ENCODE peak calls at places on chromosome 20, in eight cellular contexts. X is hepatocyte, F is neural progenitor cell, P is GM23248, Q is GM23338, Y is MM.1S, Z is SK-N-SH, M is HCT116. J is an unnamed sample.

GRCh38 chr20:23062632-23063031 is 13.2 kb upstream of the THBD start:
- DNase-seq in X (no peak), F (no peak), P (no peak), Q (no peak), Y (no peak), Z (no peak), M (no peak), J (no peak)

GRCh38 chr20:4795394-4795793 is 73.7 kb downstream of the PRND start:
- DNase-seq in X (no peak), F (no peak), P (peak), Q (peak), Y (no peak), Z (no peak), M (peak), J (no peak)

GRCh38 chr20:15708984-15709598 is 864.2 kb downstream of the KIF16B start:
- DNase-seq in X (peak), F (peak), P (peak), Q (peak), Y (peak), Z (peak), M (no peak), J (peak)

GRCh38 chr20:1819311-1820136 is 75.7 kb upstream of the SIRPA start:
- DNase-seq in X (no peak), F (no peak), P (no peak), Q (peak), Y (no peak), Z (no peak), M (no peak), J (no peak)

GRCh38 chr20:61433816-61434215 is 181.8 kb downstream of the CDH4 start:
- DNase-seq in X (no peak), F (no peak), P (no peak), Q (no peak), Y (no peak), Z (no peak), M (no peak), J (no peak)

GRCh38 chr20:58623579-58624473 is 27.3 kb upstream of the STX16 start:
- DNase-seq in X (peak), F (no peak), P (peak), Q (no peak), Y (no peak), Z (peak), M (peak), J (no peak)

GRCh38 chr20:34472246-34472925 is 43.8 kb upstream of the DYNLRB1 start:
- DNase-seq in X (peak), F (no peak), P (peak), Q (no peak), Y (peak), Z (no peak), M (peak), J (no peak)

GRCh38 chr20:63216849-63217471 is 1.0 kb upstream of the YTHDF1 start:
- DNase-seq in X (no peak), F (peak), P (no peak), Q (peak), Y (no peak), Z (no peak), M (no peak), J (no peak)

GRCh38 chr20:9919271-9920014 is 80.6 kb upstream of the PAK5 start:
- DNase-seq in X (no peak), F (no peak), P (no peak), Q (no peak), Y (peak), Z (no peak), M (no peak), J (no peak)

GRCh38 chr20:57409672-57410397 is 18.6 kb downstream of the RBM38 start:
- DNase-seq in X (no peak), F (no peak), P (no peak), Q (no peak), Y (no peak), Z (no peak), M (no peak), J (no peak)

GRCh38 chr20:19583532-19584175 is 174.4 kb upstream of the RIN2 start:
- DNase-seq in X (peak), F (peak), P (peak), Q (peak), Y (peak), Z (peak), M (peak), J (peak)

DNA sequence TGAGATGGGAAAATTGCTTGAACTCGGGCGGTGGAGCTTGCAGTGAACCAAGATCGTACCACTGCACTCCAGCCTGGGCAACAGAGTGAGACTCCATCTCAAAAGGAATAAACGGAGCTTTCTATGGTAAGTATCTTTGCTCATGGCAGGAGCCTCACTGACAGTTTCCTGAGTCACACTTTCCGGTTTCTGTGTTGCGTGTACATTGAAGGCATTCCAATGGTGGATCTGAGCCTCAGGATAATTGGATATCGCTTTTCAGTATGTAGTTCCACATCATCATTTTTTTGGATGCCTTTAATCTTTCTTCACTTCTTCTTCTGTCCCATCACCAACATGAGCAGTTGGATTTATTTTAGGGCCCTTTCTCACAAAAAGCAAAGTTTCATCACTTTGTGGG is 28.6 kb upstream of the GTSF1L start:
- DNase-seq in X (no peak), F (no peak), P (peak), Q (no peak), Y (no peak), Z (no peak), M (no peak), J (no peak)
- TF ChIP-seq EZH2phosphoT487 in X (no peak), F (no peak), P (no peak), Q (no peak), Y (no peak), Z (no peak), M (no peak), J (no peak)

DNA sequence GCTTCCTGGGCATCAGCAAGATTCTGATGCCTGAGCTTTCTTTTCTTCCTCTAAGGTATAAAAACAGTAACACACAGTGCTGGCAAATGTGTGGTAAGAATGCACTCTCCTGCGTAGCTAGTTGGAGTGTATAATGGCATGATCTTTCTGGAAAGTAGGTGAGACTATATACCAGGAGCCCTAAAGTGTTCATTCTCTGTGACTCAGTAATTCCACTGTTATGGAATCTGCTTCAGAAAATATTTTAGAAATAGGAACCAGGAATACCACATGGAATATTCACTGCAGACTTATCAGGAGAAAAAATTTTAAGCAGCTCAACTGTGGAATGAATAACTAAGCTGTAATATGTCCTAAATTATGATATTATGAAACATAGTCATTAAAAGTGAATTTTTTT is 16.9 kb upstream of the CSE1L start:
- DNase-seq in X (no peak), F (no peak), P (peak), Q (no peak), Y (no peak), Z (no peak), M (no peak), J (no peak)
- TF ChIP-seq EZH2phosphoT487 in X (no peak), F (no peak), P (no peak), Q (no peak), Y (no peak), Z (no peak), M (no peak), J (no peak)

GRCh38 chr20:11168026-11168425 is 494.2 kb upstream of the JAG1 start:
- DNase-seq in X (no peak), F (no peak), P (peak), Q (no peak), Y (no peak), Z (no peak), M (no peak), J (no peak)
- TF ChIP-seq EZH2phosphoT487 in X (no peak), F (no peak), P (no peak), Q (no peak), Y (no peak), Z (no peak), M (no peak), J (no peak)

DNA sequence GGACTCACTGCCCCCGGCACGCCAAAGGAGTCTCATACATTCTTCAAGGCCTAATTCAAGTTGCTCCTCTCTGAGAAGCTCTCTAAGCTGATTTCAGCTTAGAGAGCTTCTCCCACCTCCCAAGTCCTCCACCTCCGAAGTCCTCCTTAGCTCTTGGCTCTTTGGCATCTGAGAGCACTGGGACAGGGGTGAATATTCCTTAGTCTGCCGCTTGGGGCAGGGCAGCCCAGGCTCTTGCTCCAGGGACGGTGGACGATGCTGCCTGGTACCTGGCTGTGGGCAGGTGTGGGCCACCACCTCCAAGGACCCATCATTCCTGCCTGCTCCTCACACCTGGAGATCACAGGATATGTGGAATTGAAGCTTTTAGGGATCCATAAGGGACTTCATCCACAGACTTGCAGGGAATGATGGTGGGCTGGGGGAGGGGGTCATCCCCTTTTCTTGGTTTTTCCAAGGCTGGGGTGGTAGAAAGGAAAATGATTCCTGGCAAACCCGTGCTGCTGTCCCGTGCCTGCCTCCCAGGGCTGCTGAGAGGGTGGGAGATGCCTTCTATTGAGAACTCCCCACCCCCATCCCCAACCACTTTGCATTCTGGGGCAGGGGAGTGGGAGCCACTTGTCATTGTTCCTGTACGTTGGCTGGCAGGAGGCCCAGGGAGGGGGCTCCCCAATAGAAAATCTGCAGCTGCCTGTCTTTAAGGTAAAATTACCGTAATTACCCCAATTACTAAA is 57.4 kb downstream of the ARHGAP40 start:
- DNase-seq in X (peak), F (peak), P (peak), Q (peak), Y (peak), Z (peak), M (peak), J (peak)
- TF ChIP-seq EZH2phosphoT487 in X (no peak), F (no peak), P (no peak), Q (no peak), Y (no peak), Z (no peak), M (no peak), J (no peak)